ENCODE peak calls at places on chromosome X, in six cellular contexts. Q is GM23338, H is PC-3, S is neural progenitor cell, A is HCT116, N is MM.1S. P is an unnamed sample.

GRCh38 chrX:136616987-136617685 is 30.8 kb upstream of the CD40LG start:
- DNase-seq in Q (no peak), H (no peak), S (no peak), A (no peak), N (no peak), P (no peak)

GRCh38 chrX:18885317-18886004 is 98.5 kb downstream of the PHKA2 start:
- DNase-seq in Q (peak), H (no peak), S (no peak), A (no peak), N (peak), P (peak)

GRCh38 chrX:135295238-135295943 is 13.9 kb upstream of the ETDC start:
- DNase-seq in Q (peak), H (no peak), S (peak), A (no peak), N (peak), P (no peak)

GRCh38 chrX:103063191-103063845 is 653 bp downstream of the BEX1 start:
- DNase-seq in Q (peak), H (peak), S (peak), A (no peak), N (peak), P (peak)

GRCh38 chrX:21373637-21374162 is 518 bp upstream of the CNKSR2 start:
- DNase-seq in Q (peak), H (no peak), S (peak), A (no peak), N (peak), P (peak)

GRCh38 chrX:139826065-139827044 is 106.5 kb downstream of the ATP11C start:
- DNase-seq in Q (no peak), H (peak), S (no peak), A (no peak), N (no peak), P (peak)

GRCh38 chrX:2678583-2678982 is 12.5 kb upstream of the CD99 start:
- DNase-seq in Q (no peak), H (no peak), S (no peak), A (no peak), N (no peak), P (no peak)

GRCh38 chrX:136839196-136839595 is 41.3 kb downstream of the RBMX start:
- DNase-seq in Q (no peak), H (no peak), S (no peak), A (no peak), N (no peak), P (peak)

GRCh38 chrX:39948564-39948963 is 149.2 kb downstream of the BCOR start:
- DNase-seq in Q (no peak), H (no peak), S (peak), A (no peak), N (no peak), P (no peak)

GRCh38 chrX:65488496-65488895 is 46.1 kb downstream of the LAS1L start:
- DNase-seq in Q (no peak), H (peak), S (no peak), A (no peak), N (no peak), P (peak)

GRCh38 chrX:119145241-119145653 is 17.6 kb upstream of the KIAA1210 start:
- DNase-seq in Q (peak), H (peak), S (peak), A (peak), N (no peak), P (peak)

GRCh38 chrX:50988649-50989048 is 78.1 kb downstream of the BMP15 start:
- DNase-seq in Q (peak), H (peak), S (peak), A (no peak), N (peak), P (peak)

GRCh38 chrX:53939127-53939526 is 105.1 kb downstream of the PHF8 start:
- DNase-seq in Q (no peak), H (no peak), S (no peak), A (no peak), N (no peak), P (no peak)

GRCh38 chrX:154487518-154488290 is 1.3 kb upstream of the UBL4A start:
- DNase-seq in Q (no peak), H (no peak), S (no peak), A (no peak), N (no peak), P (no peak)

GRCh38 chrX:88886908-88887307 is 139.9 kb downstream of the CPXCR1 start:
- DNase-seq in Q (no peak), H (peak), S (no peak), A (no peak), N (no peak), P (no peak)

GRCh38 chrX:85590638-85591037 is 211.2 kb upstream of the POF1B start:
- DNase-seq in Q (peak), H (no peak), S (peak), A (no peak), N (no peak), P (no peak)

GRCh38 chrX:17595456-17596035 is 141.7 kb upstream of the SCML1 start:
- DNase-seq in Q (no peak), H (peak), S (no peak), A (no peak), N (peak), P (peak)

GRCh38 chrX:74506310-74507115 is 85.2 kb downstream of the SLC16A2 start:
- DNase-seq in Q (no peak), H (no peak), S (no peak), A (no peak), N (no peak), P (no peak)

GRCh38 chrX:106952988-106953387 is 32.8 kb downstream of the CLDN2 start:
- DNase-seq in Q (no peak), H (peak), S (no peak), A (no peak), N (peak), P (peak)

GRCh38 chrX:43559643-43560042 is 96.5 kb upstream of the MAOA start:
- DNase-seq in Q (peak), H (peak), S (peak), A (peak), N (peak), P (peak)

GRCh38 chrX:23783569-23784486 is 855 bp downstream of the SAT1 start:
- DNase-seq in Q (no peak), H (peak), S (no peak), A (no peak), N (no peak), P (peak)

GRCh38 chrX:51614353-51614752 is 4.4 kb downstream of the CENPVL3 start:
- DNase-seq in Q (peak), H (peak), S (peak), A (peak), N (peak), P (peak)

GRCh38 chrX:16946361-16946964 is at the start of gene REPS2:
- DNase-seq in Q (peak), H (peak), S (peak), A (peak), N (peak), P (peak)

GRCh38 chrX:153400146-153401132 is 711 bp downstream of the PNMA6E start:
- DNase-seq in Q (peak), H (peak), S (peak), A (peak), N (peak), P (peak)

GRCh38 chrX:48578661-48579128 is 4.4 kb downstream of the RBM3 start:
- DNase-seq in Q (no peak), H (no peak), S (no peak), A (no peak), N (no peak), P (no peak)

GRCh38 chrX:78182881-78183280 is 43.4 kb upstream of the TAF9B start:
- DNase-seq in Q (no peak), H (no peak), S (no peak), A (no peak), N (no peak), P (no peak)

GRCh38 chrX:28135378-28136047 is 154.3 kb upstream of the DCAF8L1 start:
- DNase-seq in Q (no peak), H (peak), S (no peak), A (no peak), N (no peak), P (no peak)

GRCh38 chrX:10892605-10893225 is 218.4 kb upstream of the HCCS start:
- DNase-seq in Q (no peak), H (no peak), S (no peak), A (no peak), N (peak), P (peak)

GRCh38 chrX:120029354-120029753 is 48.1 kb downstream of the RHOXF2B start:
- DNase-seq in Q (peak), H (no peak), S (no peak), A (no peak), N (peak), P (no peak)

GRCh38 chrX:78650906-78651437 is 8.2 kb downstream of the RTL3 start:
- DNase-seq in Q (peak), H (peak), S (no peak), A (no peak), N (peak), P (peak)

GRCh38 chrX:46573896-46574336 is 351 bp downstream of the CHST7 start:
- DNase-seq in Q (peak), H (peak), S (peak), A (no peak), N (peak), P (peak)

GRCh38 chrX:15973299-15973698 is 118.7 kb upstream of the AP1S2 start:
- DNase-seq in Q (peak), H (peak), S (peak), A (peak), N (peak), P (peak)

GRCh38 chrX:148854351-148854750 is 353.9 kb downstream of the AFF2 start:
- DNase-seq in Q (no peak), H (no peak), S (no peak), A (no peak), N (no peak), P (no peak)

GRCh38 chrX:10648608-10649007 is 28.2 kb upstream of the MID1 start:
- DNase-seq in Q (no peak), H (no peak), S (no peak), A (no peak), N (no peak), P (peak)

GRCh38 chrX:100648601-100649417 is 4.8 kb downstream of the SRPX2 start:
- DNase-seq in Q (peak), H (peak), S (peak), A (no peak), N (no peak), P (peak)

GRCh38 chrX:85622635-85623034 is 243.2 kb upstream of the POF1B start:
- DNase-seq in Q (no peak), H (no peak), S (no peak), A (no peak), N (no peak), P (no peak)

GRCh38 chrX:130097507-130098201 is 12.6 kb downstream of the ELF4 start:
- DNase-seq in Q (no peak), H (no peak), S (no peak), A (no peak), N (no peak), P (no peak)

GRCh38 chrX:45756562-45756961 is 555.9 kb upstream of the DIPK2B start:
- DNase-seq in Q (no peak), H (peak), S (no peak), A (no peak), N (no peak), P (no peak)

GRCh38 chrX:101390664-101391525 is at the start of gene RPL36A:
- DNase-seq in Q (peak), H (peak), S (peak), A (peak), N (peak), P (peak)

GRCh38 chrX:132875705-132876508 is 82.5 kb downstream of the HS6ST2 start:
- DNase-seq in Q (peak), H (peak), S (peak), A (no peak), N (no peak), P (no peak)

GRCh38 chrX:151821226-151821625 is 86.7 kb downstream of the CNGA2 start:
- DNase-seq in Q (no peak), H (no peak), S (no peak), A (no peak), N (no peak), P (no peak)

GRCh38 chrX:151830911-151831310 is 81.8 kb upstream of the MAGEA4 start:
- DNase-seq in Q (peak), H (no peak), S (no peak), A (no peak), N (no peak), P (no peak)

GRCh38 chrX:151828434-151829080 is 84.1 kb upstream of the MAGEA4 start:
- DNase-seq in Q (no peak), H (no peak), S (no peak), A (no peak), N (no peak), P (peak)

GRCh38 chrX:151825927-151826471 is 86.7 kb upstream of the MAGEA4 start:
- DNase-seq in Q (peak), H (peak), S (no peak), A (no peak), N (no peak), P (peak)
- TF ChIP-seq EZH2phosphoT487 in Q (no peak), H (no peak), S (no peak), A (no peak), N (no peak), P (no peak)

GRCh38 chrX:121836000-121836399 is 788.6 kb downstream of the GLUD2 start:
- DNase-seq in Q (no peak), H (no peak), S (no peak), A (no peak), N (no peak), P (no peak)
- TF ChIP-seq EZH2 in Q (no peak), H (no peak), S (no peak), A (no peak), N (no peak), P (no peak)

GRCh38 chrX:110938977-110939732 is 143.5 kb upstream of the CHRDL1 start:
- DNase-seq in Q (no peak), H (no peak), S (no peak), A (no peak), N (no peak), P (no peak)

GRCh38 chrX:110944323-110944761 is 148.7 kb upstream of the CHRDL1 start:
- DNase-seq in Q (peak), H (no peak), S (peak), A (no peak), N (no peak), P (no peak)

GRCh38 chrX:110941906-110942305 is 146.3 kb upstream of the CHRDL1 start:
- DNase-seq in Q (no peak), H (no peak), S (no peak), A (no peak), N (no peak), P (no peak)

DNA sequence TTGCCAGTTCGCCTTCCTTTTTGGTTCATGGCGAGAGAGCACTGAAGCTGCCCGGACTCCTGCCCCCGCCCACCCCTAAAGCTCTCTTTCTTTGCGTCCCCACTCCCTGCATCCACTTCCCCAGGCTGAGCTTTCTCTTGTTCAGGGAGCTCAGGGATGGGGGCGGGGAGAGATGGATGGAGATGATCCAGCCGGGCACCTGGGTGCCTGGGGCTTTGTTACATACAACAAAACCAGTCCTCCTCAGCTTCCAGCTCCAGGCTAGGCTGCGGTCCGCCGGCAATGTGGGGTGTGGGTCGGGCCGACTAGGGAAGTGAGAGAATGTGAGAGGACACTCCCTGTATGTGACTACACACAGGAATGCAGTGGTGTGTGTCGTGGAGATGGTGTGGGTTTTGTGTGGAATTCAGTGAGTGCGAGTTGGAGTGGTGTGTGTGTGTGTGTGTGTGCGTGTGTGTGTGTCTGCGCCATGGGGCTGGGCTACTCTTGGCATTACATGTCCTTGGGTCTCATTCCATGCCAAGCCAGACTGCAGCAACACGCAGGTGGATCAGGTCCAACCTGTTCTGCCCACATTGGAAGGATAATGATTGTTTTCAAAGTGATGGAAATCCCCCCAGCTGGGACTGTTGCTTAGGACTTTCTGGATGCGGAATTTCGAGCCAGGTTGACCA is 149.3 kb upstream of the CHRDL1 start:
- DNase-seq in Q (peak), H (no peak), S (peak), A (no peak), N (no peak), P (no peak)
- TF ChIP-seq EZH2phosphoT487 in Q (no peak), H (no peak), S (no peak), A (no peak), N (no peak), P (no peak)

GRCh38 chrX:69616520-69617203 is 749 bp downstream of the EDA start:
- DNase-seq in Q (peak), H (no peak), S (peak), A (no peak), N (peak), P (peak)
- TF ChIP-seq EZH2 in Q (no peak), H (no peak), S (no peak), A (no peak), N (no peak), P (no peak)

DNA sequence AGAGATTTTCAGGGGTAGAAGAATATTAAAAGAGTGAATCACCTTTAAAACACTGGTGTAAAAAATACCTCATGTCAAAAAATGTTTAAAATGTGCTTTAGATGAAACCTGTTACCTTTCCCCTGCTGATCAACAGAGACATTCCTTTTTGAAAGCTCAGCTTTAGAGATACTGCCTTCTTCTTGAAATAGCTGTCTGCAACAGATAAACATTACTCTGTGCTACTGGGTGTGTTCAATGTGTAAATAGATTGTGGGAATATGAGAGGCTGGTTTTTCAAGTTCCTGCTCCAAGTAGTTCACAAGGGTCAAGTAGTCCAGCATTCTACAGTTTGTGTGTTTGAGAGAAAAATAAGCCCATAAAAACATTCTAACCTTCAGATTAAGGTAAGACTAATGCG is at the start of gene SYTL5:
- DNase-seq in Q (no peak), H (peak), S (no peak), A (no peak), N (no peak), P (no peak)
- TF ChIP-seq EZH2phosphoT487 in Q (no peak), H (no peak), S (no peak), A (no peak), N (no peak), P (no peak)

GRCh38 chrX:25017667-25018247 is 2.0 kb upstream of the ARX start:
- DNase-seq in Q (no peak), H (no peak), S (peak), A (no peak), N (no peak), P (no peak)
- TF ChIP-seq EZH2 in Q (peak), H (no peak), S (peak), A (no peak), N (no peak), P (peak)

DNA sequence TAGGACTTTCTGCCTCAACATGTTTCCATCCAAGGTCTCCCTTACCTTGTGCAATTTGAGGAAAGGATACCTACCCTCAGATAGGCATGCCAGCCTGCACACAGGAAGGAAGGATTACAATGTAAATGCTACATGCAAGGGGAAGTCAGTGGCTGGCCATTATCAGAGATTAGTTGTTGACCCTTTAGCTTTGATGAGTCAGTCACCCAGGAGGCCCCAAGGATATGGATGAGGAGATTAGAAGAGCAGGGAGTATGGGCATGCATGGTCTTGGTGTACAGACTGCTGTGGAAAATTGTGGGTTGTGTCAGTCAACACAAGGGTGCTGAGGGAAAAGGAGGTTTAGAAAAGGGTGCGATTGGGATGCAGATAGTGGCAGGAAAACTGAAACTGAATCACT is 92.0 kb downstream of the GUCY2F start:
- DNase-seq in Q (no peak), H (no peak), S (no peak), A (no peak), N (no peak), P (no peak)
- TF ChIP-seq EZH2phosphoT487 in Q (no peak), H (no peak), S (no peak), A (no peak), N (no peak), P (no peak)

DNA sequence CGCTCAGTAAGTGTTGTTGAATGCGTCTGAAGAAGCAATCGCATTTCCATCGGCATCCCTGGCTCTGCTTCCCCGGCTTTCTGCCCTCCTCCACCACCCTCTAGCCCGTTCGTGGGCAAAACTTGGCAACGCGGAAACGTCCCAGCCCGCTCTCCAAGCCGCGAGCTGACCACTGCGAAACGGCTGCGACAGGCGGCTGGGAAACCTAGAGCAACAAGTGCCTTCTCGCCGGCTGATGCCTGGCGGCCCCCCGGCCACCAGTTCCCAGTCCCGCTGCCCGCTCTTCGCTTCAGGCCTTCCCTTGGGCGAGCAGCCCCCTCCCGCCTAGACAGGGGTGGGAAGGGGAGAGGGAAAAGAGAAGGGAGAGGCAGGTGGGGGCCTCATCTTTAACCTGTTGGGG is 837 bp downstream of the CITED1 start:
- DNase-seq in Q (peak), H (no peak), S (peak), A (no peak), N (no peak), P (peak)
- TF ChIP-seq EZH2 in Q (peak), H (no peak), S (no peak), A (no peak), N (no peak), P (no peak)

P was measured in GM23248.